ENCODE peak calls at places on chromosome 19, in ten cellular contexts. Q is sigmoid colon; N is CD8-positive, alpha-beta T cell; O is Peyer's patch; R is right cardiac atrium; M is AG09309; H is cardiac fibroblast; J is PC-3; G is SJSA1; P is AG10803. B is an unnamed sample.

GRCh38 chr19:5309438-5310204 is 31.0 kb downstream of the PTPRS start:
- DNase-seq in Q (peak; percentile 70), N (no peak), O (no peak), R (no peak), M (no peak), H (peak; percentile 11), J (no peak), G (no peak), P (no peak), B (no peak)

GRCh38 chr19:1016647-1017114 is 4.2 kb downstream of the TMEM259 start:
- DNase-seq in Q (peak; percentile 75), N (no peak), O (no peak), R (no peak), M (no peak), H (peak; percentile 83), J (peak; percentile 33), G (peak; percentile 42), P (peak; percentile 58), B (peak; percentile 74)

GRCh38 chr19:2207991-2208860 is 27.9 kb downstream of the PLEKHJ1 start:
- DNase-seq in Q (peak; percentile 85), N (no peak), O (peak; percentile 74), R (peak; percentile 87), M (no peak), H (peak; percentile 84), J (no peak), G (no peak), P (peak; percentile 81), B (peak; percentile 14)

GRCh38 chr19:4971424-4971793 is 2.5 kb downstream of the KDM4B start:
- DNase-seq in Q (peak; percentile 76), N (no peak), O (no peak), R (no peak), M (no peak), H (peak; percentile 17), J (peak; percentile 60), G (no peak), P (no peak), B (peak; percentile 28)

GRCh38 chr19:51441410-51442390 is 16.6 kb downstream of the SIGLEC8 start:
- DNase-seq in Q (peak; percentile 46), N (peak; percentile 72), O (peak; percentile 93), R (no peak), M (no peak), H (no peak), J (peak; percentile 69), G (peak; percentile 46), P (no peak), B (no peak)

GRCh38 chr19:2097330-2098327 is 914 bp downstream of the IZUMO4 start:
- DNase-seq in Q (peak; percentile 80), N (no peak), O (no peak), R (peak; percentile 46), M (no peak), H (no peak), J (no peak), G (peak; percentile 16), P (no peak), B (no peak)

GRCh38 chr19:7928741-7929701 is 3.1 kb upstream of the CTXN1 start:
- DNase-seq in Q (peak; percentile 92), N (peak; percentile 53), O (peak; percentile 39), R (no peak), M (peak; percentile 83), H (peak; percentile 92), J (peak; percentile 87), G (peak; percentile 86), P (peak; percentile 89), B (peak; percentile 47)

GRCh38 chr19:4567584-4568071 is 8.1 kb upstream of the SEMA6B start:
- DNase-seq in Q (no peak), N (peak; percentile 43), O (peak; percentile 38), R (peak; percentile 72), M (no peak), H (peak; percentile 79), J (peak; percentile 83), G (no peak), P (peak; percentile 35), B (peak; percentile 28)

GRCh38 chr19:33306853-33307792 is 4.8 kb upstream of the CEBPA start:
- DNase-seq in Q (no peak), N (no peak), O (no peak), R (no peak), M (no peak), H (no peak), J (no peak), G (no peak), P (no peak), B (no peak)

GRCh38 chr19:584240-585001 is 5.3 kb upstream of the HCN2 start:
- DNase-seq in Q (no peak), N (peak; percentile 57), O (peak; percentile 33), R (no peak), M (no peak), H (peak; percentile 35), J (peak; percentile 44), G (peak; percentile 57), P (no peak), B (no peak)

GRCh38 chr19:44661904-44662303 is 9.4 kb upstream of the CEACAM19 start:
- DNase-seq in Q (no peak), N (no peak), O (no peak), R (no peak), M (no peak), H (no peak), J (no peak), G (no peak), P (no peak), B (no peak)

DNA sequence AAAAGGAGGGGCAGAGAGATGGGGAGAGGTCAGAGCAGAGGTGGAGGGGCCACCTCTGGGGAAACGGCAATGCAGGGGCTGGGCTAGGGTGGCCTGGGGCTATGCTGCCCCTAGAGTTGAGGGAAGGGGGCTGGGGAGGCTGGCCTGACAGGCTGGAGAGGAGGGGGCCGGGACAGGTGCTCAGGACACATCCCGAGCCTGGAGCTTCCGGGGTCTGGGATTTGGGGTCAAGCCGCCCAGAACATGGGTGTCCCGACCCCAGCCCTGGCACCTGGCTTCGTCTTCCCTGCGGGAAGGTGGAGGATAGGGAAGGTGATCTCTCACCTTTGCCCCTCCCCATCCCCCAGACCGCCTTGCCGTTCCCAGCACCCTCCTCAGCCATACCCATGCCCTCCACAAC is 12.6 kb upstream of the ASF1B start:
- DNase-seq in Q (no peak), N (no peak), O (no peak), R (no peak), M (no peak), H (no peak), J (no peak), G (no peak), P (no peak), B (no peak)
- H3K4me3 ChIP-seq in Q (peak overlapping the region; percentile 18), N (peak overlapping the region; percentile 57), O (no peak overlapping the region), R (no peak overlapping the region), M (no peak overlapping the region), H (no peak overlapping the region), J (no peak overlapping the region), G (no peak overlapping the region), P (peak overlapping the region; percentile 26), B (no peak overlapping the region)

GRCh38 chr19:3370728-3371591 is 4.6 kb downstream of the NFIC start:
- DNase-seq in Q (no peak), N (no peak), O (no peak), R (no peak), M (no peak), H (no peak), J (no peak), G (no peak), P (no peak), B (no peak)
- H3K4me3 ChIP-seq in Q (peak overlapping the region; percentile 99), N (no peak overlapping the region), O (no peak overlapping the region), R (no peak overlapping the region), M (no peak overlapping the region), H (no peak overlapping the region), J (no peak overlapping the region), G (no peak overlapping the region), P (peak overlapping the region; percentile 86), B (no peak overlapping the region)

DNA sequence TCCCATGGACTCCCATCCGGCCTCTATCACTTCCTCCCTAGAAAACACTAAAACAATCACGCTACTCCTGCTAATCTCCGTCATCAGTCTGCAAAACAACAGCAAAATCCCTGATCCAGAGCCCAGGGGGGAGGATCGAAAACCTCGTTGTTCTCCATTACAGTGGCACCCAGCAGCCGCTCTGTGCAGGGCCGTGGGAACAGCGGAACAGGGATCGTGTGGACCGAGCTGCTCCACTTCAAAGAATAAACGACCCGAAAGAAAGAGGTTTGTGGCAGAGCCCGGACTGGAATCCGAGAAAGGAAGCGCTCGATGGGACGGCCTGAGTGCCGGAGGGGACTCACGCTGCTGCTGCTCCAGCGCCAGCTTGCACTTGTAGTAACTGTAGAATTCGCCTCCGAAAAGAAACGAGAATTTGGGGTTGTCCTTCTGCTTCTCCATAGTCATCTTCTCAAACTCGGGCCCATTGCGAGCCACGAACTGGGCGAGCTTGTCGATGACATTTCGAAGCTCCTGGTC is 652 bp downstream of the CHERP start:
- DNase-seq in Q (no peak), N (peak; percentile 4), O (no peak), R (no peak), M (no peak), H (peak; percentile 19), J (no peak), G (no peak), P (peak; percentile 6), B (peak; percentile 8)
- H3K4me3 ChIP-seq in Q (peak overlapping the region; percentile 86), N (peak overlapping the region; percentile 63), O (peak overlapping the region; percentile 78), R (peak overlapping the region; percentile 85), M (peak overlapping the region; percentile 96), H (peak overlapping the region; percentile 95), J (peak overlapping the region; percentile 96), G (peak overlapping the region; percentile 88), P (peak overlapping the region; percentile 91), B (peak overlapping the region; percentile 81)

DNA sequence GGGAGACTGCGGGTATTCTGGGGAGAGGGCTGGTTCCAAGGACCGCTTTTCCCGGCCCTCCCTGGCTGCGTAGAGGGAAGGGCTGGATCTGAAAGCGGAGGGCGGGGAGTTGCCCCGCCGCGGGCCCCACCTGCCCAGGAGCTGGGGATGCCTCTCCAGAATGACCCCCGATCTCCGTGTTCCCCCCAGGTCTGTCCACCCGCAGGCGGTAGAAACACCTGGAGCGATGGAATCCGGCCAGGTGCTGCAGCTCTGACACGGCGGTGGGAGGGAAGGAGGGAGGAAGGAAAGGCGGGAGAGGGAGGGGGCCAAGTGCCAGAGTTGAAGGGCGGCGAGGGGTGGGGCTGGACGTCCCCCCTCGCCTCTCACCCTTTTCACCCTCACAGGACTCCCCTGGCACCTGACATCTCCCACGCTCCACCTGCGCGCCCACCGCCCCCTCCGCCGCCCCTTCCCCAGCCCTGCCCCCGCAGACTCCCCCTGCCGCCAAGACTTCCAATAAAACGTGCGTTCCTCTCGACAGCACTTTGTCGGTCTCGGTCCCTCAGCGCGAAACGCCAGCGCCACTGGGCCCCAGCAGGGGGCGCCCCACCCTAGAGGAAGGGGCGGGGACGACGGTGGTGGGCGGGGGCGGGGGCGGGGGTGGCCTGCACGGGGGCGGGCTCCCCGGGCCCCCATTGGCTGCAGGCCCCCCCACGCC is 374 bp upstream of the FXYD7 start:
- DNase-seq in Q (no peak), N (peak; percentile 71), O (peak; percentile 73), R (peak; percentile 57), M (no peak), H (no peak), J (peak; percentile 63), G (no peak), P (no peak), B (no peak)
- H3K4me3 ChIP-seq in Q (no peak overlapping the region), N (peak overlapping the region; percentile 53), O (peak overlapping the region; percentile 31), R (no peak overlapping the region), M (no peak overlapping the region), H (no peak overlapping the region), J (peak overlapping the region; percentile 55), G (no peak overlapping the region), P (no peak overlapping the region), B (no peak overlapping the region)

DNA sequence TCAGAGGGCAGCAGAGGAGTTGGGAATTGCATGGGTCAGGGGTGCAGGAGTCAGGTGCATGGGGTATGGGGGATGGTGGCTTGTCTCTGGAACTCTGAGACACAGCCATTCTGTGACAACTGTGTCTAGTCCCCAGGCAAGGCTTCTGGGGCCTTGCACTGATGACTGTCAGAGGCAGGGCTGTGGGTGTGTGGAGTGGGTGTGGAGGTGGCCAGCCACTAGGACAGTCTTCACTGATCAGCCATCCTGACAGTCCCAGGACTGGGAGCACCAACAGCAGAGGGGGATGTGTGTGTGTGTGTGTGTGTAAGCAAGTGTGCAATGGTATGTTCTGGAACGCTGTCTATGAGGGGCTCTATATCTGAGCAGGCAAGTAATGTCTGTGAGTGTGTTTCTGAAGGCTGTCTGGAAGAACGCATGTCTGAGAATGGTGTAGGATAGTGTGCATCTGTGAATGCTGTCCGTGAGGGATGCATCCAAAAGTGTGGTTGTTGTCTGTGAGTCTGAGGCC is 5.4 kb downstream of the NUMBL start:
- DNase-seq in Q (no peak), N (no peak), O (no peak), R (no peak), M (no peak), H (no peak), J (no peak), G (no peak), P (no peak), B (no peak)
- H3K4me3 ChIP-seq in Q (no peak overlapping the region), N (no peak overlapping the region), O (no peak overlapping the region), R (no peak overlapping the region), M (no peak overlapping the region), H (no peak overlapping the region), J (no peak overlapping the region), G (no peak overlapping the region), P (no peak overlapping the region), B (no peak overlapping the region)